ENCODE peak calls at places on chromosomes 16 and 17, in nine cellular contexts. One of them, this sample, is unnamed.

GRCh38 chr17:83176956-83177583 is 97.7 kb downstream of the METRNL start:
- DNase-seq in heart left ventricle: no peak
- DNase-seq in A673: no peak
- DNase-seq in aorta: no peak
- DNase-seq in prostate gland: no peak
- DNase-seq in testis: peak
- DNase-seq in ascending aorta: no peak
- DNase-seq in psoas muscle: no peak
- DNase-seq in left lung: peak
- DNase-seq in this sample: no peak

GRCh38 chr16:85556456-85557082 is 56.6 kb upstream of the GSE1 start:
- DNase-seq in heart left ventricle: peak
- DNase-seq in A673: peak
- DNase-seq in aorta: peak
- DNase-seq in prostate gland: peak
- DNase-seq in testis: peak
- DNase-seq in ascending aorta: no peak
- DNase-seq in psoas muscle: peak
- DNase-seq in left lung: peak
- DNase-seq in this sample: peak

GRCh38 chr16:24132048-24132796 is 123.9 kb upstream of the CACNG3 start:
- DNase-seq in heart left ventricle: no peak
- DNase-seq in A673: no peak
- DNase-seq in aorta: no peak
- DNase-seq in prostate gland: no peak
- DNase-seq in testis: no peak
- DNase-seq in ascending aorta: no peak
- DNase-seq in psoas muscle: no peak
- DNase-seq in left lung: no peak
- DNase-seq in this sample: no peak

GRCh38 chr16:89920723-89921122 is 2.1 kb downstream of the MC1R start:
- DNase-seq in heart left ventricle: no peak
- DNase-seq in A673: no peak
- DNase-seq in aorta: peak
- DNase-seq in prostate gland: no peak
- DNase-seq in testis: no peak
- DNase-seq in ascending aorta: no peak
- DNase-seq in psoas muscle: no peak
- DNase-seq in left lung: no peak
- DNase-seq in this sample: no peak

GRCh38 chr17:41335747-41336146 is 14.9 kb downstream of the KRT33A start:
- DNase-seq in heart left ventricle: no peak
- DNase-seq in A673: no peak
- DNase-seq in aorta: no peak
- DNase-seq in prostate gland: no peak
- DNase-seq in testis: no peak
- DNase-seq in ascending aorta: no peak
- DNase-seq in psoas muscle: no peak
- DNase-seq in left lung: no peak
- DNase-seq in this sample: no peak

GRCh38 chr17:17742133-17742621 is 60.9 kb downstream of the RAI1 start:
- DNase-seq in heart left ventricle: no peak
- DNase-seq in A673: no peak
- DNase-seq in aorta: no peak
- DNase-seq in prostate gland: no peak
- DNase-seq in testis: no peak
- DNase-seq in ascending aorta: no peak
- DNase-seq in psoas muscle: no peak
- DNase-seq in left lung: no peak
- DNase-seq in this sample: no peak

GRCh38 chr16:560701-561412 is 663 bp downstream of the PRR35 start:
- DNase-seq in heart left ventricle: no peak
- DNase-seq in A673: no peak
- DNase-seq in aorta: no peak
- DNase-seq in prostate gland: no peak
- DNase-seq in testis: no peak
- DNase-seq in ascending aorta: no peak
- DNase-seq in psoas muscle: no peak
- DNase-seq in left lung: no peak
- DNase-seq in this sample: no peak

GRCh38 chr17:78609198-78609597 is 32.0 kb upstream of the DNAH17 start:
- DNase-seq in heart left ventricle: peak
- DNase-seq in A673: no peak
- DNase-seq in aorta: peak
- DNase-seq in prostate gland: no peak
- DNase-seq in testis: no peak
- DNase-seq in ascending aorta: no peak
- DNase-seq in psoas muscle: peak
- DNase-seq in left lung: no peak
- DNase-seq in this sample: no peak

GRCh38 chr17:75774988-75775668 is 9.5 kb upstream of the UNK start:
- DNase-seq in heart left ventricle: no peak
- DNase-seq in A673: no peak
- DNase-seq in aorta: no peak
- DNase-seq in prostate gland: no peak
- DNase-seq in testis: no peak
- DNase-seq in ascending aorta: peak
- DNase-seq in psoas muscle: no peak
- DNase-seq in left lung: no peak
- DNase-seq in this sample: no peak

GRCh38 chr17:31593806-31594205 is 202.3 kb downstream of the RAB11FIP4 start:
- DNase-seq in heart left ventricle: peak
- DNase-seq in A673: no peak
- DNase-seq in aorta: peak
- DNase-seq in prostate gland: no peak
- DNase-seq in testis: no peak
- DNase-seq in ascending aorta: peak
- DNase-seq in psoas muscle: peak
- DNase-seq in left lung: no peak
- DNase-seq in this sample: no peak

GRCh38 chr17:74206332-74206818 is 2.9 kb downstream of the RPL38 start:
- DNase-seq in heart left ventricle: no peak
- DNase-seq in A673: no peak
- DNase-seq in aorta: no peak
- DNase-seq in prostate gland: no peak
- DNase-seq in testis: peak
- DNase-seq in ascending aorta: no peak
- DNase-seq in psoas muscle: no peak
- DNase-seq in left lung: no peak
- DNase-seq in this sample: no peak

GRCh38 chr17:71413935-71414334 is 706.9 kb upstream of the SOX9 start:
- DNase-seq in heart left ventricle: no peak
- DNase-seq in A673: no peak
- DNase-seq in aorta: no peak
- DNase-seq in prostate gland: no peak
- DNase-seq in testis: no peak
- DNase-seq in ascending aorta: no peak
- DNase-seq in psoas muscle: no peak
- DNase-seq in left lung: no peak
- DNase-seq in this sample: no peak

GRCh38 chr16:80577485-80578280 is 36.9 kb downstream of the DYNLRB2 start:
- DNase-seq in heart left ventricle: no peak
- DNase-seq in A673: no peak
- DNase-seq in aorta: no peak
- DNase-seq in prostate gland: no peak
- DNase-seq in testis: no peak
- DNase-seq in ascending aorta: no peak
- DNase-seq in psoas muscle: no peak
- DNase-seq in left lung: no peak
- DNase-seq in this sample: no peak

GRCh38 chr17:38728290-38728831 is 1.8 kb upstream of the CISD3 start:
- DNase-seq in heart left ventricle: no peak
- DNase-seq in A673: no peak
- DNase-seq in aorta: no peak
- DNase-seq in prostate gland: no peak
- DNase-seq in testis: no peak
- DNase-seq in ascending aorta: no peak
- DNase-seq in psoas muscle: no peak
- DNase-seq in left lung: no peak
- DNase-seq in this sample: peak

GRCh38 chr17:48577946-48578615 is at the start of gene HOXB4:
- DNase-seq in heart left ventricle: peak
- DNase-seq in A673: peak
- DNase-seq in aorta: peak
- DNase-seq in prostate gland: no peak
- DNase-seq in testis: peak
- DNase-seq in ascending aorta: peak
- DNase-seq in psoas muscle: peak
- DNase-seq in left lung: peak
- DNase-seq in this sample: peak
- H3K27ac ChIP-seq in heart left ventricle: peak
- H3K27ac ChIP-seq in A673: peak
- H3K27ac ChIP-seq in aorta: peak
- H3K27ac ChIP-seq in prostate gland: no peak
- H3K27ac ChIP-seq in testis: no peak
- H3K27ac ChIP-seq in ascending aorta: peak
- H3K27ac ChIP-seq in psoas muscle: peak
- H3K27ac ChIP-seq in left lung: peak
- H3K27ac ChIP-seq in this sample: no peak

GRCh38 chr16:30457256-30457655 is 11.6 kb upstream of the SEPHS2 start:
- DNase-seq in heart left ventricle: peak
- DNase-seq in A673: no peak
- DNase-seq in aorta: no peak
- DNase-seq in prostate gland: no peak
- DNase-seq in testis: no peak
- DNase-seq in ascending aorta: no peak
- DNase-seq in psoas muscle: no peak
- DNase-seq in left lung: no peak
- DNase-seq in this sample: no peak

GRCh38 chr16:30459456-30459855 is 13.1 kb upstream of the ITGAL start:
- DNase-seq in heart left ventricle: no peak
- DNase-seq in A673: no peak
- DNase-seq in aorta: no peak
- DNase-seq in prostate gland: no peak
- DNase-seq in testis: no peak
- DNase-seq in ascending aorta: no peak
- DNase-seq in psoas muscle: no peak
- DNase-seq in left lung: no peak
- DNase-seq in this sample: no peak

GRCh38 chr16:30458561-30459394 is 13.1 kb upstream of the SEPHS2 start:
- DNase-seq in heart left ventricle: peak
- DNase-seq in A673: no peak
- DNase-seq in aorta: peak
- DNase-seq in prostate gland: no peak
- DNase-seq in testis: no peak
- DNase-seq in ascending aorta: no peak
- DNase-seq in psoas muscle: peak
- DNase-seq in left lung: peak
- DNase-seq in this sample: peak

GRCh38 chr16:30457743-30458560 is 12.3 kb upstream of the SEPHS2 start:
- DNase-seq in heart left ventricle: no peak
- DNase-seq in A673: no peak
- DNase-seq in aorta: no peak
- DNase-seq in prostate gland: no peak
- DNase-seq in testis: no peak
- DNase-seq in ascending aorta: no peak
- DNase-seq in psoas muscle: no peak
- DNase-seq in left lung: no peak
- DNase-seq in this sample: no peak

DNA sequence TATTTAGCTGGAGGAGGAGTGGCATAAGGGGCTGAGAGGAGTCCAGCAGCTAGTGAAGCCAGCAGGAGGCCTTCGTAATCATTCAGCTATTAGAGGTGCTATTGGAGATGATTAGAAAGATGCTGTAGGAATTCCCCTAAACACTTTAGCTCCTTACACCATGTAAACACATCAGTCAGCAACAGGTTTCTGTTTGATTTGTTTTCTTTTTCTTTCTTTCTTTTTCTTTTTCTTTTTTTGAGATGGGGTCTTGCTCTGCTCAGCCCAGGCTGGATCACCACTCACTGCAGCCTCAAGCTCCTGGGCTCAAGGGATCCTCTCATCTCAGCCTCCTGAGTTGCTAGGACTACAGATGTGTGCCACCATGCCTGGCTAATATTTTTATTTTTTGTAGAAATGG is 10.6 kb upstream of the SEPHS2 start:
- DNase-seq in heart left ventricle: no peak
- DNase-seq in A673: no peak
- DNase-seq in aorta: no peak
- DNase-seq in prostate gland: no peak
- DNase-seq in testis: no peak
- DNase-seq in ascending aorta: no peak
- DNase-seq in psoas muscle: no peak
- DNase-seq in left lung: no peak
- DNase-seq in this sample: no peak
- H3K27ac ChIP-seq in heart left ventricle: no peak
- H3K27ac ChIP-seq in A673: no peak
- H3K27ac ChIP-seq in aorta: no peak
- H3K27ac ChIP-seq in prostate gland: no peak
- H3K27ac ChIP-seq in testis: no peak
- H3K27ac ChIP-seq in ascending aorta: no peak
- H3K27ac ChIP-seq in psoas muscle: no peak
- H3K27ac ChIP-seq in left lung: no peak
- H3K27ac ChIP-seq in this sample: no peak

GRCh38 chr16:19027416-19027815 is 40.0 kb upstream of the COQ7 start:
- DNase-seq in heart left ventricle: no peak
- DNase-seq in A673: no peak
- DNase-seq in aorta: no peak
- DNase-seq in prostate gland: no peak
- DNase-seq in testis: no peak
- DNase-seq in ascending aorta: no peak
- DNase-seq in psoas muscle: no peak
- DNase-seq in left lung: no peak
- DNase-seq in this sample: no peak
- H3K27ac ChIP-seq in heart left ventricle: no peak
- H3K27ac ChIP-seq in A673: no peak
- H3K27ac ChIP-seq in aorta: no peak
- H3K27ac ChIP-seq in prostate gland: no peak
- H3K27ac ChIP-seq in testis: no peak
- H3K27ac ChIP-seq in ascending aorta: no peak
- H3K27ac ChIP-seq in psoas muscle: no peak
- H3K27ac ChIP-seq in left lung: no peak
- H3K27ac ChIP-seq in this sample: no peak

DNA sequence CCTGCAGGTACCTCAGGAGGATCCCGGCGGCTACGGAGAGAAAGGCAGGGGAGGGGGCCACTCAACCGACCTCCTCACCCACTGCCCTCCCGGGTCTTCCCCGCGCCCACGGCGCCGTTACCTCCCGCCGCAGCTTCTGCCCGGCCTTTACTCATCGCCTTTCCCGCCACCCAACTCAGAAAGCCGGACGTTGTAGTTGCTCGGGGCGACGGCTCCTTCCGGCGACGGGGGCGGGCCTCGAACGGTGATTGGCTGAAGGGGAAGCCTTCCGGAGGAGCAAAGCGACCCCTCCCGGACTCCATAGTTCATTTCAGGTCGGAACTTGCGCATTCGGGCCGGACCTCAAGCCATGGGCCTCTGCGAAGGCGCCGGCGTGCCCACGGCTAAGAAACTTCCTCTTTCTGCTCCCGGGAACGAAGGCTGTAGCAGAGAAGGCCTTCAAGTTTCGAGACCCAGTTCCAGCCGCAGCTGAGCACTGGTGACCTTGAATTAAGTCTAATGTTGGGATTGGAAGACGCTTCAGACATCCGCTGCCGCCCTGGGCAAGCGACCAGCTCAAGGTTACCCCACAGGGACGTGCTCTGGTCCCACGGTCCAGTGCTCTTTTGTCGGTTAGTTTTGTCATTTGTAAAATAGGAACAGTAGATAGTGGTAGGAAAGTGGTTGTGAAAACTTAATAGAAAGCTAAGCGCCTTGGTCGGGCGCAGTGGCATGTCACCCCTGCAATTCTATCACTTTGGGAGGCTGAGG is at the start of gene PSMC3IP:
- DNase-seq in heart left ventricle: peak
- DNase-seq in A673: peak
- DNase-seq in aorta: peak
- DNase-seq in prostate gland: peak
- DNase-seq in testis: peak
- DNase-seq in ascending aorta: peak
- DNase-seq in psoas muscle: peak
- DNase-seq in left lung: peak
- DNase-seq in this sample: peak
- H3K27ac ChIP-seq in heart left ventricle: peak
- H3K27ac ChIP-seq in A673: peak
- H3K27ac ChIP-seq in aorta: peak
- H3K27ac ChIP-seq in prostate gland: peak
- H3K27ac ChIP-seq in testis: peak
- H3K27ac ChIP-seq in ascending aorta: peak
- H3K27ac ChIP-seq in psoas muscle: peak
- H3K27ac ChIP-seq in left lung: peak
- H3K27ac ChIP-seq in this sample: peak

This sample was measured in CD4-positive, alpha-beta T cell.